ENCODE peak calls at places on chromosomes 2 and 18, in six cellular contexts. Y, D, X, S, K and Z are unnamed samples.

GRCh38 chr2:109393211-109393610 is 220.6 kb downstream of the SEPTIN10 start:
- ATAC-seq in Y (no peak), D (no peak), X (no peak), S (no peak), K (no peak), Z (no peak)

GRCh38 chr18:9697121-9697520 is 11.0 kb upstream of the RAB31 start:
- ATAC-seq in Y (no peak), D (no peak), X (no peak), S (no peak), K (no peak), Z (no peak)

GRCh38 chr2:181944164-181944913 is 41.3 kb upstream of the PPP1R1C start:
- ATAC-seq in Y (no peak), D (no peak), X (no peak), S (peak; percentile 97), K (no peak), Z (no peak)

GRCh38 chr18:48228301-48228715 is 180.9 kb downstream of the ZBTB7C start:
- ATAC-seq in Y (peak; percentile 76), D (no peak), X (no peak), S (no peak), K (no peak), Z (peak; percentile 85)

GRCh38 chr18:79136742-79137141 is 67.5 kb downstream of the ATP9B start:
- ATAC-seq in Y (no peak), D (no peak), X (no peak), S (no peak), K (peak; percentile 54), Z (no peak)

GRCh38 chr2:105569616-105570015 is 170.8 kb upstream of the FHL2 start:
- ATAC-seq in Y (no peak), D (no peak), X (no peak), S (no peak), K (no peak), Z (no peak)

GRCh38 chr2:171102802-171103201 is 57.9 kb downstream of the TLK1 start:
- ATAC-seq in Y (no peak), D (no peak), X (no peak), S (peak; percentile 59), K (peak; percentile 62), Z (no peak)

GRCh38 chr2:99337164-99337930 is at the start of gene EIF5B:
- ATAC-seq in Y (peak; percentile 97), D (peak; percentile 93), X (peak; percentile 87), S (peak; percentile 92), K (peak; percentile 89), Z (peak; percentile 85)

GRCh38 chr18:45161850-45162249 is 453.4 kb upstream of the SLC14A2 start:
- ATAC-seq in Y (no peak), D (no peak), X (peak; percentile 90), S (no peak), K (no peak), Z (no peak)

DNA sequence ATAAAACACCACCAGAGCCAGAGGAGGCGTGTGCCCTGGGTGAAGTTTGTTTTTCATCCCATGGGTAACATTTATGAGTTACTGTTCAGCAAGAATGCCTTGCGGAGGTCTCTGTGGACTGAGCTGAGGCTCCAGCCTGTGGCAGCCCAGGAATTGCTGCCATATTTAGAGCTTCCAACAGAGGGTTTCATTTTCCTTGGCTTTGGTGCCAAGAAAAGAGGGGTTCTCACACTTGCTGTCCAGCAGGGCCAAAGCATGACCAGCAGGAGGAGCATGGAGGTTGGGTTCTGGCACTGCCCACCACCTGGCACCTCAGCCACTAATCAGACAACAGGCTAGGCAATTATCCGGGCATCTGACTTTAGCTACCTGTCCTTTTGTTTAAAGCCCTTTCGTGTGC is 36.7 kb downstream of the EPAS1 start:
- ATAC-seq in Y (no peak), D (peak; percentile 15), X (peak; percentile 33), S (peak; percentile 19), K (no peak), Z (no peak)
- H3K4me1 ChIP-seq in Y (peaks cover 98% of the 10 kb centered on the region), D (peaks cover 97% of the 10 kb centered on the region), X (no peaks in the 10 kb centered on the region), S (peaks cover 93% of the 10 kb centered on the region), K (peaks cover 17% of the 10 kb centered on the region), Z (peaks cover 35% of the 10 kb centered on the region)

DNA sequence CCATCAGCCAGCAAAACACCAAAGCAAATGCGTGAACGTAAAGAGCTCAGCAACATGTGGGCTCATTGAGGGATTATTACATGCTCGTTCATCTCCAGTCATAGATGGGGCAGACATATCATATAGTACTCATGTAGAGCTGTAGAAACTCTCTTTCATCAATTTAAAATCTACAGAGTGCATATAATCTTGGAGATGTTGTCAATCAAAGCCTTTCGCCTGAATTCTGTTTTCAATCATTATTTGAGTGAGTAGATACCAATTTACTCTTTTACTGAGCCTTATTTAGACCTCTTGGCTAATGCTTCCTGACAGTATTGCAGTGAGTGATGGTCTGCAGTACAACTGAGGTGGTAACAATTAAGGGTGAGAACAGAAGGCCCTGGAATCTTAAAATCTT is 7.0 kb downstream of the RIT2 start:
- ATAC-seq in Y (no peak), D (no peak), X (no peak), S (no peak), K (no peak), Z (no peak)
- TF ChIP-seq EP300 in Y (no peak), D (no peak), X (no peak), S (no peak), K (no peak), Z (no peak)

GRCh38 chr2:174666786-174667369 is 69.3 kb upstream of the WIPF1 start:
- ATAC-seq in Y (no peak), D (peak; percentile 15), X (no peak), S (no peak), K (peak; percentile 46), Z (no peak)

GRCh38 chr2:174666312-174666711 is 68.7 kb upstream of the WIPF1 start:
- ATAC-seq in Y (peak; percentile 60), D (no peak), X (peak; percentile 25), S (no peak), K (no peak), Z (no peak)

GRCh38 chr2:174667461-174667860 is 69.9 kb upstream of the WIPF1 start:
- ATAC-seq in Y (peak; percentile 32), D (no peak), X (no peak), S (no peak), K (peak; percentile 41), Z (no peak)

GRCh38 chr2:174669321-174669720 is 71.7 kb upstream of the WIPF1 start:
- ATAC-seq in Y (no peak), D (no peak), X (no peak), S (no peak), K (no peak), Z (no peak)

GRCh38 chr2:174668075-174668474 is 70.5 kb upstream of the WIPF1 start:
- ATAC-seq in Y (no peak), D (no peak), X (no peak), S (no peak), K (no peak), Z (no peak)
- H3K4me1 ChIP-seq in Y (peaks cover 19% of the 10 kb centered on the region), D (peaks cover 15% of the 10 kb centered on the region), X (peaks cover under 1% of the 10 kb centered on the region), S (no peaks in the 10 kb centered on the region), K (no peaks in the 10 kb centered on the region), Z (peaks cover 69% of the 10 kb centered on the region)

GRCh38 chr2:102051659-102052366 is 60.1 kb downstream of the IL1R2 start:
- ATAC-seq in Y (no peak), D (no peak), X (no peak), S (no peak), K (no peak), Z (no peak)

GRCh38 chr2:102049756-102050443 is 58.1 kb downstream of the IL1R2 start:
- ATAC-seq in Y (no peak), D (peak; percentile 54), X (peak; percentile 34), S (no peak), K (no peak), Z (peak; percentile 33)

GRCh38 chr2:102053096-102053495 is 61.3 kb downstream of the IL1R2 start:
- ATAC-seq in Y (no peak), D (no peak), X (no peak), S (peak; percentile 46), K (no peak), Z (no peak)

GRCh38 chr2:102052367-102052764 is 60.6 kb downstream of the IL1R2 start:
- ATAC-seq in Y (no peak), D (no peak), X (no peak), S (no peak), K (no peak), Z (no peak)

GRCh38 chr2:102050854-102051391 is 59.2 kb downstream of the IL1R2 start:
- ATAC-seq in Y (peak; percentile 56), D (no peak), X (peak; percentile 42), S (no peak), K (peak; percentile 83), Z (peak; percentile 79)
- TF ChIP-seq EP300 in Y (peak; percentile 63), D (no peak), X (no peak), S (no peak), K (peak; percentile 27), Z (no peak)

GRCh38 chr2:120939595-120940318 is 204.1 kb downstream of the GLI2 start:
- ATAC-seq in Y (no peak), D (peak; percentile 17), X (no peak), S (no peak), K (peak; percentile 49), Z (no peak)

GRCh38 chr2:120935339-120936313 is 200.0 kb downstream of the GLI2 start:
- ATAC-seq in Y (no peak), D (peak; percentile 68), X (no peak), S (peak; percentile 92), K (no peak), Z (no peak)

GRCh38 chr2:120936476-120937334 is 201.0 kb downstream of the GLI2 start:
- ATAC-seq in Y (no peak), D (peak; percentile 1), X (no peak), S (no peak), K (no peak), Z (peak; percentile 75)

GRCh38 chr2:120938132-120938771 is 202.6 kb downstream of the GLI2 start:
- ATAC-seq in Y (no peak), D (no peak), X (no peak), S (no peak), K (peak; percentile 60), Z (no peak)

GRCh38 chr2:120937736-120938131 is 202.1 kb downstream of the GLI2 start:
- ATAC-seq in Y (no peak), D (no peak), X (no peak), S (no peak), K (no peak), Z (no peak)
- H3K4me1 ChIP-seq in Y (peaks cover 6% of the 10 kb centered on the region), D (peaks cover 94% of the 10 kb centered on the region), X (no peaks in the 10 kb centered on the region), S (peaks cover 95% of the 10 kb centered on the region), K (peaks cover 39% of the 10 kb centered on the region), Z (peaks cover 43% of the 10 kb centered on the region)